ENCODE peak calls at places on chromosome 18, in five cellular contexts. I is dorsolateral prefrontal cortex; Z is CD8-positive, alpha-beta memory T cell; D is fibroblast of mammary gland; B is CD8-positive, alpha-beta T cell. S is an unnamed sample.

GRCh38 chr18:63346031-63346430 is 21.0 kb downstream of the KDSR start:
- DNase-seq in D (no peak), I (no peak), B (no peak), Z (no peak), S (no peak)

GRCh38 chr18:45084207-45084606 is 403.5 kb downstream of the SETBP1 start:
- DNase-seq in I (no peak), Z (no peak), B (no peak), D (no peak), S (no peak)

GRCh38 chr18:56756971-56757370 is 105.8 kb downstream of the WDR7 start:
- DNase-seq in D (no peak), B (no peak), I (no peak), Z (no peak), S (no peak)

GRCh38 chr18:43279015-43279758 is 1.9 kb upstream of the SYT4 start:
- DNase-seq in I (no peak), B (no peak), D (peak; percentile 8), Z (no peak), S (peak; percentile 6)

GRCh38 chr18:45008694-45009372 is 328.1 kb downstream of the SETBP1 start:
- DNase-seq in Z (no peak), I (no peak), B (no peak), D (no peak), S (no peak)

GRCh38 chr18:22668496-22668895 is 250.8 kb upstream of the CTAGE1 start:
- DNase-seq in I (no peak), Z (no peak), D (no peak), B (no peak), S (no peak)

GRCh38 chr18:35376393-35376741 is 770 bp downstream of the ZNF396 start:
- DNase-seq in Z (no peak), I (no peak), D (no peak), B (no peak), S (peak; percentile 30)

GRCh38 chr18:34493566-34494358 is 216.3 kb upstream of the DTNA start:
- DNase-seq in D (no peak), I (peak; percentile 43), Z (no peak), B (no peak), S (no peak)

GRCh38 chr18:45522371-45522770 is 92.9 kb upstream of the SLC14A2 start:
- DNase-seq in D (peak; percentile 73), Z (no peak), B (no peak), I (no peak), S (no peak)

DNA sequence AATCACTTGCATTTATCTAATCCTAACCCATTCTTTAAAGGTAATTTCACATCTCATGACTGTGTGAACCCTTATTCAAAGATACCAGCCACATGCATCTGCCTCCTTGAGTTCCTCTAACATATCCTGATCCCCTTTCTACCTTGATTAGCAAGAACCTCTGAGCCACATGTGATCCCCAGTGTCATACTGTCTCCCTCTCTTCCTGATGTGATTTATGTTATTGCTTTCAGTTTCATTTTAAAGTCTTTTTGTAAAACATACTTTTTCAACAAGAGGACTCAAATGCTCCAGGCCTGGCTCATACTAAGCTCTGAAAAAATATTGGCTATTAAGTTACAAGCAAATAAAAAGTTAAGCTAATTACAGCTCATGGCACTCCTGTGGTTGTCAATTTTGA is 470.1 kb downstream of the DLGAP1 start:
- DNase-seq in D (peak; percentile 32), I (no peak), Z (no peak), B (no peak), S (peak; percentile 47)
- H3K4me3 ChIP-seq in D (no peak overlapping the region), I (no peak overlapping the region), Z (no peak overlapping the region), B (no peak overlapping the region), S (peak overlapping the region; percentile 46)

GRCh38 chr18:6389005-6389404 is 25.7 kb downstream of the L3MBTL4 start:
- DNase-seq in Z (no peak), B (no peak), I (no peak), D (no peak), S (no peak)
- H3K4me3 ChIP-seq in Z (no peak overlapping the region), B (no peak overlapping the region), I (no peak overlapping the region), D (no peak overlapping the region), S (no peak overlapping the region)

DNA sequence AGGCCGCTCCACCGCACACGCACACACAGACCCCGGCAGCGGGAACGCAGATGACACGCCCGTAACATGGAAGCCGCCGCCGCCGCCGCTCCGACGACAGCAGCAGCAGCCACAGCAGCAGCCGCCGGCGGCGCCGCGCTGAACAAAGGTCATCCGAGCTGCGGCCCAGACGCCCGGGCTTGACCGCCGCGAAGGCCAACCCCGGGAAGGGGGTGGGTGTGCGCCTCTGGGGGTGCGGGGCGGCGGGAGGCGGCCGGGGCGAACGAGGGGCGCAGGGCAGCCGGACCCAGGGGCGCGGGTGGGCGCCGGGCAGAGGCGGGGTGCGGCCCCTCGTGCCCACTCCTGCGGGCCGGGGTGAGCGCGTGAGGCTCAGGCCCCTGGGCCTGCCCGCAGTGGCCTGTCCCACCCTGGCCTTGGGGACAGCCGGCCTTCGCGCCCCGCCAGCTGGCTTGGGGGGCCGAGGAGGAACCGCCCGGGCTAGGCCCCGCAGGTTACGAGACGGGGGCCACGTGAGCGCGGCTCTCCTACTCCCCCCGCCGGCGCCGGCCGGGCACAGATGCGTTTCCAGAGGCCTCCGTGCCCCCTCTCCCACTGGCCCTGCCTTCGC is 1.0 kb upstream of the ZNF532 start:
- DNase-seq in I (no peak), D (no peak), Z (no peak), B (peak; percentile 34), S (peak; percentile 26)
- H3K4me3 ChIP-seq in I (peak overlapping the region; percentile 68), D (peak overlapping the region; percentile 6), Z (no peak overlapping the region), B (no peak overlapping the region), S (no peak overlapping the region)

DNA sequence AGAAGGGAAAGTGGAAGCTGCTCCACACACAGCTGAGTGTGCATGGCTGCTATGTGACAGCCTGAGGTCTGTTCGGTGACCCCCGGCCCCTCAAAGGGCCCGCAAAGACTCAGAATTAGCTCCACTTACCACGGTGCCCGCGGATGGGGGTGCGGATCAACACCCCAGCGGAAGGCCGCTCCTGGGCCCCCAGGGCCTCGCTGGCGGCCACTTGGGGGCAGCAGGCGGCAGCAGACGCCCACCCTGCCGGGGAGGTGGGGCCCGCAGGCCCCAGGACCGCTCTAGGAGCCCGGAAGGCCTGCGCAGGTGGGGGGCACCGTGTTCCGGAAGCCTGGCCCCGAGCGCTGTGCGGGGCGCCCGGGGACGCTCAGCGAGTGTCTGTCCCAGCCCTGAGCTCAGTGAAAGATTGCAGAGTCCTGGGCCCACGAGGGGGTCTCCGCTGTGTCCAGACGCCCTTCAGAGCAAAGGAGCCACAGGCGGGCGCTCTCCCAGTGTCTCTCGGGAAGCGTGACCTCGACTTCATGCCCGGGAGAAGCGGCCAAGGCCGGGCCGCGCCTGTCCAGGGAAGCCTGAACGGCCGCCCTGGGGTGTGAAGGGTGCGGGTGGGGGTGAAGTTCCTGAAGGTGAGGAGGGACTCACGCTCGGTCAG is 118.6 kb downstream of the VAPA start:
- DNase-seq in I (no peak), Z (no peak), B (peak; percentile 55), D (no peak), S (no peak)
- H3K4me3 ChIP-seq in I (peak overlapping the region; percentile 30), Z (no peak overlapping the region), B (peak overlapping the region; percentile 62), D (no peak overlapping the region), S (no peak overlapping the region)

DNA sequence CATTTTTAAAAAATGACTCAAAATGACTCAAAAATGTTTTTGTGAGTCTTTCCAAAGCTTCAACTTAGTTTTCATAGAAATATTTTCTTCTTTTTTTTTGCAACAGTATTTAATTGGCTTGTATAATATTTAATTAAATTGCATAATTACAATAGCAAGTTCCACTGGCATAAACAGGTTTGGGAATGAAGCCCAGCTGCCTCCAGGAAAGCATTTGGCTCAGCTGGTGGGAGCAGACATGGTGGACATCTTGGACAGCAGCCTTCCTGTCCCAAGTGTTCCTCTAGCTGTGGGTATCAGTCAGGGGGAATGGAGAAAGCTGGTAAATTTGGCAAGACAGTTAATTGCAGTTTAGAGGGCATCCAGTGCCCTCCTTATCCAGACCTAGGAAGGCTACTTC is 213.4 kb downstream of the ZBTB7C start:
- DNase-seq in B (no peak), D (no peak), Z (no peak), I (no peak), S (no peak)
- H3K4me3 ChIP-seq in B (no peak overlapping the region), D (no peak overlapping the region), Z (no peak overlapping the region), I (no peak overlapping the region), S (no peak overlapping the region)

DNA sequence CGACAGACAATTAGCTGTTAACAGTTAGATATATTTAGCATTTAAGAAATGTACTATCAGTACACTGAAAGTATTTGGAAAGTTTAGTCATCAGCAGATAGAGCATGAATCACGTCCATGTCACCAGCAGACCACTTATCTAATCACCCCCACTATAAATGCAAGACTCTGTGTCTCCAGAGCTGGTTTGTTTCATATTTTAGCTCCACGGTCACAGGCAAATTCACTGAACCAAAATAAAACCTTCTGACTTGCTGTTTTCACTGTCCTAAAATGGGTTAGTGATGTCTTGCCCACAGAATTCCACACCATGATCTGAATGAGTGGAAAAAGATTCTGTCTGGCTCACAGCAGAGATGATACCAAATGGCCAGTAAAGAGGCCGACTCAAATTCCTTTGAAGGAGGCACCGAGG is 64.9 kb downstream of the CDH2 start:
- DNase-seq in B (no peak), I (no peak), Z (no peak), D (peak; percentile 73), S (no peak)
- H3K4me3 ChIP-seq in B (no peak overlapping the region), I (no peak overlapping the region), Z (no peak overlapping the region), D (no peak overlapping the region), S (no peak overlapping the region)

GRCh38 chr18:7958897-7959146 is 391.7 kb downstream of the PTPRM start:
- DNase-seq in B (no peak), I (no peak), Z (no peak), D (no peak), S (no peak)
- H3K4me3 ChIP-seq in B (no peak overlapping the region), I (no peak overlapping the region), Z (no peak overlapping the region), D (no peak overlapping the region), S (peak overlapping the region; percentile 68)

GRCh38 chr18:9137168-9138066 is 836 bp downstream of the ANKRD12 start:
- DNase-seq in Z (peak; percentile 69), B (peak; percentile 66), D (peak; percentile 91), I (no peak), S (peak; percentile 69)

GRCh38 chr18:9140984-9141383 is 4.4 kb downstream of the ANKRD12 start:
- DNase-seq in I (no peak), Z (no peak), B (no peak), D (no peak), S (no peak)

GRCh38 chr18:9136315-9137141 is at the start of gene ANKRD12:
- DNase-seq in B (peak; percentile 98), Z (peak; percentile 98), I (peak; percentile 97), D (peak; percentile 94), S (peak; percentile 97)

GRCh38 chr18:9140381-9140780 is 3.8 kb downstream of the ANKRD12 start:
- DNase-seq in Z (no peak), I (no peak), B (no peak), D (no peak), S (peak; percentile 41)

DNA sequence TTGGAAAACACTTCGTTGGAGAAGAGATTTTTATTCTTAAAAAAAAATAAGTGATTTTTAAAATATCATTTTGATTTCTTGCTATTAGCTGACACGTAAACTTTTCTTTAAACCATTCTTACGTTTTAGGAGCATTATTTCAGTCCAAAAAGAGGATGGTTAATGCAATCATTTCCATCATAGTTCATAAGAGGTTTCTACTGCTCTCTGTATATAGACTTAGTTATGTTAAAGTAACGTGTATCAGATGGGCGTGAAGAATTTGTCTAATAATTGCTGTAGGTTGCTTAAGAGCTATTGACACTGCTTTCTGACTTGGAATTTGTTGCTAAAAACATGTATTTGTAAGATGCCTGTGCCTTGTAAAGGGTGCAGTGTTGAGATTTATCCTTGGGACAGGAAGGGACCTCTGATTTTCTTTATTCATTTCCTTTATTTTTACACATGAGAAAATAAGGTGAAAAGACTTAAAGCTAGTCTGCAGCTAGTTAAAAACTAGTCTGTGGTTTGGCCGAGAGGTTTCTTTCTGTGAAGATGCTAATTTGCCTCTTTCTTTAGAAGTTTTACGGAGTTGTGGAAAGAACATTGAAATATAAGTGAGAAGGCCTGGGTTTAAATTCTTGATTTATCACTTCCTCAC is 2.9 kb downstream of the ANKRD12 start:
- DNase-seq in B (no peak), Z (no peak), I (no peak), D (no peak), S (no peak)
- H3K4me3 ChIP-seq in B (peak overlapping the region; percentile 5), Z (peak overlapping the region; percentile 27), I (peak overlapping the region; percentile 81), D (peak overlapping the region; percentile 86), S (peak overlapping the region; percentile 100)